ENCODE peak calls at places on chromosome 11, in eight cellular contexts. S, P, Q, I, M, E, Z and X are unnamed samples.

GRCh38 chr11:72426758-72427157 is 7.6 kb downstream of the CLPB start:
- DNase-seq in M (no peak), S (no peak), Z (no peak), P (no peak), Q (no peak), I (no peak), E (no peak), X (no peak)

GRCh38 chr11:44424841-44425240 is 114.9 kb upstream of the ALX4 start:
- DNase-seq in Z (no peak), S (no peak), M (no peak), Q (no peak), E (no peak), I (no peak), P (no peak), X (no peak)

GRCh38 chr11:12397953-12398352 is 20.6 kb downstream of the PARVA start:
- DNase-seq in I (peak), S (no peak), M (no peak), P (peak), E (no peak), Z (no peak), Q (no peak), X (no peak)

GRCh38 chr11:117814766-117815261 is 9.7 kb downstream of the FXYD2 start:
- DNase-seq in S (peak), Q (peak), P (peak), Z (no peak), M (peak), I (peak), E (peak), X (peak)

GRCh38 chr11:392102-392777 is 1.8 kb upstream of the PKP3 start:
- DNase-seq in M (no peak), S (no peak), Z (no peak), P (no peak), Q (no peak), E (no peak), I (no peak), X (no peak)

GRCh38 chr11:44451706-44452105 is 113.8 kb upstream of the CD82 start:
- DNase-seq in Q (no peak), Z (no peak), P (no peak), I (no peak), M (no peak), S (no peak), E (no peak), X (no peak)

GRCh38 chr11:117823941-117824420 is 563 bp downstream of the FXYD2 start:
- DNase-seq in S (no peak), E (no peak), Z (no peak), P (no peak), I (peak), M (no peak), Q (no peak), X (no peak)

GRCh38 chr11:32428665-32429293 is 6.6 kb downstream of the WT1 start:
- DNase-seq in Q (no peak), I (no peak), Z (no peak), S (no peak), E (no peak), M (no peak), P (no peak), X (no peak)

GRCh38 chr11:5476184-5476819 is 12.2 kb upstream of the OR52D1 start:
- DNase-seq in E (peak), S (no peak), Q (no peak), M (peak), Z (peak), P (peak), I (peak), X (no peak)

GRCh38 chr11:76935030-76935429 is 74.3 kb downstream of the ACER3 start:
- DNase-seq in E (no peak), P (peak), I (no peak), M (no peak), Q (no peak), S (no peak), Z (no peak), X (no peak)